ENCODE peak calls at places on chromosome 17, in six cellular contexts. Q, W, A, G, F and O are unnamed samples.

GRCh38 chr17:82972836-82973372 is 106.5 kb upstream of the METRNL start:
- DNase-seq in Q (no peak), A (no peak), W (no peak), F (peak; percentile 53), G (no peak), O (no peak)

GRCh38 chr17:33786478-33786877 is 468.6 kb upstream of the CCL2 start:
- DNase-seq in Q (no peak), A (no peak), W (no peak), G (no peak), F (no peak), O (no peak)

GRCh38 chr17:5553479-5553878 is 30.8 kb downstream of the NLRP1 start:
- DNase-seq in Q (no peak), F (no peak), G (no peak), A (no peak), W (no peak), O (no peak)

GRCh38 chr17:17778308-17779014 is 58.3 kb downstream of the SREBF1 start:
- DNase-seq in G (no peak), F (no peak), W (peak; percentile 54), A (no peak), Q (no peak), O (no peak)

GRCh38 chr17:78805301-78805700 is 23.2 kb upstream of the CYTH1 start:
- DNase-seq in G (no peak), A (peak; percentile 74), W (no peak), Q (no peak), F (no peak), O (peak; percentile 93)

GRCh38 chr17:64380985-64381384 is 9.7 kb downstream of the PECAM1 start:
- DNase-seq in F (no peak), W (no peak), G (no peak), A (no peak), Q (no peak), O (no peak)

GRCh38 chr17:66191607-66192377 is at the start of gene CEP112:
- DNase-seq in G (peak; percentile 18), W (peak; percentile 48), A (peak; percentile 80), F (peak; percentile 75), Q (peak; percentile 93), O (peak; percentile 87)

GRCh38 chr17:80003969-80004368 is 31.7 kb downstream of the TBC1D16 start:
- DNase-seq in W (no peak), F (no peak), Q (no peak), A (no peak), G (no peak), O (no peak)

GRCh38 chr17:77493238-77493812 is 352.6 kb downstream of the SEC14L1 start:
- DNase-seq in F (no peak), A (no peak), G (no peak), W (no peak), Q (no peak), O (no peak)

GRCh38 chr17:42120161-42121065 is 754 bp downstream of the KAT2A start:
- DNase-seq in W (no peak), A (no peak), Q (peak; percentile 48), F (no peak), G (no peak), O (peak; percentile 36)

GRCh38 chr17:79832211-79833109 is 6.8 kb downstream of the CBX4 start:
- DNase-seq in G (no peak), A (no peak), W (no peak), F (no peak), Q (no peak), O (no peak)

GRCh38 chr17:2395258-2396170 is 5.3 kb downstream of the MNT start:
- DNase-seq in A (no peak), F (no peak), Q (no peak), W (no peak), G (no peak), O (no peak)

GRCh38 chr17:82380860-82381702 is 9.5 kb downstream of the UTS2R start:
- DNase-seq in F (no peak), A (no peak), W (no peak), G (peak; percentile 28), Q (no peak), O (no peak)

GRCh38 chr17:50259484-50260324 is 14.6 kb upstream of the TMEM92 start:
- DNase-seq in A (no peak), G (no peak), Q (no peak), W (no peak), F (peak; percentile 56), O (no peak)

GRCh38 chr17:21240375-21241055 is 12.7 kb downstream of the NATD1 start:
- DNase-seq in Q (no peak), F (no peak), A (no peak), W (no peak), G (no peak), O (no peak)

GRCh38 chr17:57609878-57610270 is 135.2 kb downstream of the CCDC182 start:
- DNase-seq in Q (no peak), G (no peak), A (no peak), W (no peak), F (no peak), O (no peak)

GRCh38 chr17:29582767-29583166 is 6.7 kb downstream of the GIT1 start:
- DNase-seq in G (no peak), Q (no peak), F (no peak), W (peak; percentile 80), A (no peak), O (no peak)

GRCh38 chr17:40598928-40599627 is 33.8 kb upstream of the CCR7 start:
- DNase-seq in G (peak; percentile 86), Q (peak; percentile 76), F (peak; percentile 59), W (no peak), A (peak; percentile 74), O (peak; percentile 85)

GRCh38 chr17:77451894-77452852 is 311.4 kb downstream of the SEC14L1 start:
- DNase-seq in G (peak; percentile 62), Q (peak; percentile 60), F (peak; percentile 86), W (peak; percentile 83), A (no peak), O (no peak)